ENCODE peak calls at places on chromosomes 1 and 21, in six cellular contexts. F, T, G, D, B and X are unnamed samples.

GRCh38 chr1:28031173-28031572 is 57.2 kb downstream of the EYA3 start:
- DNase-seq in F (no peak), T (no peak), G (no peak), D (peak; percentile 25), B (no peak), X (peak; percentile 1)

GRCh38 chr1:52550447-52550846 is 2.4 kb downstream of the TUT4 start:
- DNase-seq in F (no peak), T (no peak), G (no peak), D (no peak), B (no peak), X (no peak)

GRCh38 chr1:28540651-28541050 is 12.2 kb upstream of the TRNAU1AP start:
- DNase-seq in F (no peak), T (no peak), G (no peak), D (no peak), B (no peak), X (peak; percentile 26)

GRCh38 chr21:44723177-44724131 is 12.1 kb upstream of the TSPEAR start:
- DNase-seq in F (no peak), T (no peak), G (no peak), D (no peak), B (no peak), X (no peak)

GRCh38 chr1:185044387-185044786 is 971 bp upstream of the RNF2 start:
- DNase-seq in F (no peak), T (no peak), G (no peak), D (no peak), B (no peak), X (no peak)

GRCh38 chr1:221040716-221041275 is 161.6 kb downstream of the HLX start:
- DNase-seq in F (no peak), T (no peak), G (no peak), D (peak; percentile 32), B (no peak), X (peak; percentile 70)

GRCh38 chr21:31405638-31406037 is 61.6 kb upstream of the TIAM1 start:
- DNase-seq in F (no peak), T (no peak), G (no peak), D (no peak), B (no peak), X (no peak)

GRCh38 chr1:236095705-236096500 is 31.0 kb upstream of the NID1 start:
- DNase-seq in F (no peak), T (no peak), G (peak; percentile 21), D (no peak), B (no peak), X (no peak)

GRCh38 chr1:118986839-118987430 is 1.2 kb downstream of the TBX15 start:
- DNase-seq in F (no peak), T (no peak), G (no peak), D (peak; percentile 60), B (no peak), X (peak; percentile 36)

GRCh38 chr21:42040411-42041180 is 30.4 kb upstream of the ZBTB21 start:
- DNase-seq in F (peak; percentile 100), T (no peak), G (peak; percentile 99), D (peak; percentile 100), B (no peak), X (peak; percentile 100)

GRCh38 chr1:59360170-59360569 is 63.3 kb downstream of the FGGY start:
- DNase-seq in F (peak; percentile 66), T (no peak), G (peak; percentile 61), D (peak; percentile 71), B (no peak), X (peak; percentile 89)

GRCh38 chr1:160539896-160540858 is 17.1 kb upstream of the SLAMF6 start:
- DNase-seq in F (no peak), T (no peak), G (no peak), D (no peak), B (peak; percentile 34), X (peak; percentile 22)

GRCh38 chr1:73637275-73637674 is 560.7 kb downstream of the LRRIQ3 start:
- DNase-seq in F (no peak), T (no peak), G (no peak), D (no peak), B (no peak), X (no peak)

GRCh38 chr21:41634211-41634694 is 126.3 kb upstream of the TMPRSS2 start:
- DNase-seq in F (no peak), T (no peak), G (no peak), D (no peak), B (no peak), X (peak; percentile 96)

GRCh38 chr1:229718177-229718576 is 92.1 kb downstream of the URB2 start:
- DNase-seq in F (no peak), T (no peak), G (no peak), D (no peak), B (no peak), X (no peak)

GRCh38 chr1:66331641-66332523 is 202.1 kb upstream of the SGIP1 start:
- DNase-seq in F (peak; percentile 16), T (peak; percentile 25), G (peak; percentile 78), D (peak; percentile 93), B (no peak), X (peak; percentile 80)

GRCh38 chr1:21295059-21295401 is 4.8 kb upstream of the ECE1 start:
- DNase-seq in F (peak; percentile 94), T (no peak), G (no peak), D (peak; percentile 52), B (no peak), X (peak; percentile 79)

GRCh38 chr21:31008355-31008754 is 29.9 kb downstream of the KRTAP19-8 start:
- DNase-seq in F (no peak), T (no peak), G (no peak), D (no peak), B (no peak), X (peak; percentile 1)

GRCh38 chr21:31351438-31351837 is 7.4 kb upstream of the TIAM1 start:
- DNase-seq in F (no peak), T (no peak), G (peak; percentile 35), D (peak; percentile 52), B (no peak), X (peak; percentile 85)

GRCh38 chr1:114660250-114660649 is 9.6 kb downstream of the DENND2C start:
- DNase-seq in F (no peak), T (no peak), G (no peak), D (no peak), B (no peak), X (no peak)

GRCh38 chr21:37380349-37381323 is 14.1 kb downstream of the DYRK1A start:
- DNase-seq in F (no peak), T (no peak), G (no peak), D (no peak), B (no peak), X (peak; percentile 21)

GRCh38 chr1:3341236-3341994 is 113.0 kb upstream of the ARHGEF16 start:
- DNase-seq in F (no peak), T (no peak), G (no peak), D (no peak), B (no peak), X (no peak)

GRCh38 chr1:65256860-65257719 is 52.3 kb upstream of the DNAJC6 start:
- DNase-seq in F (no peak), T (peak; percentile 17), G (no peak), D (no peak), B (no peak), X (no peak)

GRCh38 chr1:225471453-225472301 is 43.8 kb upstream of the LBR start:
- DNase-seq in F (no peak), T (no peak), G (no peak), D (no peak), B (no peak), X (no peak)

GRCh38 chr1:177283380-177283779 is 112.6 kb downstream of the BRINP2 start:
- DNase-seq in F (no peak), T (no peak), G (no peak), D (no peak), B (no peak), X (no peak)

GRCh38 chr1:15103211-15103610 is 50.3 kb upstream of the TMEM51 start:
- DNase-seq in F (no peak), T (no peak), G (no peak), D (no peak), B (no peak), X (no peak)

GRCh38 chr1:166999500-166999899 is 10.4 kb downstream of the MAEL start:
- DNase-seq in F (no peak), T (no peak), G (no peak), D (no peak), B (no peak), X (no peak)

GRCh38 chr1:117657949-117658660 is 52.3 kb downstream of the TENT5C start:
- DNase-seq in F (no peak), T (no peak), G (no peak), D (no peak), B (no peak), X (no peak)

GRCh38 chr1:17890056-17890814 is 135.1 kb downstream of the ACTL8 start:
- DNase-seq in F (no peak), T (peak; percentile 17), G (no peak), D (no peak), B (no peak), X (no peak)

GRCh38 chr1:229224308-229224707 is 46.6 kb upstream of the RAB4A start:
- DNase-seq in F (no peak), T (no peak), G (peak; percentile 62), D (peak; percentile 22), B (no peak), X (peak; percentile 41)

GRCh38 chr1:30912913-30913652 is 4.5 kb upstream of the SDC3 start:
- DNase-seq in F (no peak), T (no peak), G (no peak), D (peak; percentile 35), B (no peak), X (no peak)

GRCh38 chr1:234848972-234849641 is 239.1 kb upstream of the IRF2BP2 start:
- DNase-seq in F (peak; percentile 92), T (no peak), G (peak; percentile 20), D (peak; percentile 97), B (no peak), X (peak; percentile 99)

GRCh38 chr1:231165371-231165770 is 3.5 kb downstream of the TRIM67 start:
- DNase-seq in F (no peak), T (no peak), G (peak; percentile 60), D (peak; percentile 41), B (no peak), X (peak; percentile 29)

GRCh38 chr1:158819461-158820443 is 11.4 kb upstream of the MNDA start:
- DNase-seq in F (no peak), T (no peak), G (peak; percentile 1), D (no peak), B (no peak), X (peak; percentile 3)